ENCODE peak calls at places on chromosomes 11 and 22, in seven cellular contexts. One of them, this sample, is unnamed.

GRCh38 chr11:67276821-67277230 is 10.6 kb downstream of the GRK2 start:
- DNase-seq in mammary epithelial cell: no peak
- DNase-seq in DND-41: peak
- DNase-seq in PC-3: no peak
- DNase-seq in H1: no peak
- DNase-seq in neural progenitor cell: peak
- DNase-seq in HCT116: no peak
- DNase-seq in this sample: no peak

GRCh38 chr11:69394234-69394891 is 87.1 kb upstream of the LINC01488 start:
- DNase-seq in PC-3: no peak
- DNase-seq in DND-41: no peak
- DNase-seq in neural progenitor cell: no peak
- DNase-seq in HCT116: no peak
- DNase-seq in H1: no peak
- DNase-seq in mammary epithelial cell: no peak
- DNase-seq in this sample: no peak

GRCh38 chr11:85182437-85183109 is 444.6 kb downstream of the DLG2 start:
- DNase-seq in DND-41: no peak
- DNase-seq in mammary epithelial cell: peak
- DNase-seq in HCT116: peak
- DNase-seq in neural progenitor cell: peak
- DNase-seq in H1: no peak
- DNase-seq in PC-3: peak
- DNase-seq in this sample: peak

GRCh38 chr11:57095417-57095816 is 86.3 kb upstream of the LRRC55 start:
- DNase-seq in mammary epithelial cell: no peak
- DNase-seq in neural progenitor cell: no peak
- DNase-seq in H1: no peak
- DNase-seq in DND-41: no peak
- DNase-seq in PC-3: no peak
- DNase-seq in HCT116: no peak
- DNase-seq in this sample: no peak

GRCh38 chr11:12241401-12241800 is 131.0 kb downstream of the MICAL2 start:
- DNase-seq in neural progenitor cell: no peak
- DNase-seq in PC-3: no peak
- DNase-seq in DND-41: no peak
- DNase-seq in HCT116: no peak
- DNase-seq in H1: no peak
- DNase-seq in mammary epithelial cell: no peak
- DNase-seq in this sample: no peak

GRCh38 chr22:31943976-31944699 is at the start of gene YWHAH:
- DNase-seq in mammary epithelial cell: peak
- DNase-seq in DND-41: peak
- DNase-seq in HCT116: peak
- DNase-seq in PC-3: peak
- DNase-seq in H1: peak
- DNase-seq in neural progenitor cell: peak
- DNase-seq in this sample: no peak

GRCh38 chr22:48100685-48101417 is 1338.4 kb downstream of the TBC1D22A start:
- DNase-seq in H1: peak
- DNase-seq in DND-41: peak
- DNase-seq in mammary epithelial cell: no peak
- DNase-seq in HCT116: no peak
- DNase-seq in PC-3: no peak
- DNase-seq in neural progenitor cell: no peak
- DNase-seq in this sample: no peak

GRCh38 chr11:116230453-116230852 is 542.3 kb downstream of the BUD13 start:
- DNase-seq in neural progenitor cell: no peak
- DNase-seq in HCT116: no peak
- DNase-seq in PC-3: no peak
- DNase-seq in mammary epithelial cell: no peak
- DNase-seq in DND-41: no peak
- DNase-seq in H1: no peak
- DNase-seq in this sample: no peak

GRCh38 chr22:48743601-48744282 is 1083.9 kb downstream of the BRD1 start:
- DNase-seq in H1: peak
- DNase-seq in neural progenitor cell: no peak
- DNase-seq in HCT116: no peak
- DNase-seq in PC-3: no peak
- DNase-seq in mammary epithelial cell: no peak
- DNase-seq in DND-41: no peak
- DNase-seq in this sample: no peak

GRCh38 chr22:46563381-46564083 is 26.1 kb upstream of the CELSR1 start:
- DNase-seq in neural progenitor cell: peak
- DNase-seq in HCT116: peak
- DNase-seq in DND-41: peak
- DNase-seq in mammary epithelial cell: peak
- DNase-seq in H1: peak
- DNase-seq in PC-3: peak
- DNase-seq in this sample: no peak

GRCh38 chr11:47943721-47944554 is 36.4 kb upstream of the PTPRJ start:
- DNase-seq in mammary epithelial cell: no peak
- DNase-seq in neural progenitor cell: peak
- DNase-seq in PC-3: no peak
- DNase-seq in DND-41: no peak
- DNase-seq in H1: peak
- DNase-seq in HCT116: no peak
- DNase-seq in this sample: no peak

GRCh38 chr11:105960252-105961245 is 61.5 kb downstream of the MSANTD4 start:
- DNase-seq in mammary epithelial cell: no peak
- DNase-seq in H1: peak
- DNase-seq in HCT116: no peak
- DNase-seq in neural progenitor cell: peak
- DNase-seq in PC-3: no peak
- DNase-seq in DND-41: no peak
- DNase-seq in this sample: no peak

DNA sequence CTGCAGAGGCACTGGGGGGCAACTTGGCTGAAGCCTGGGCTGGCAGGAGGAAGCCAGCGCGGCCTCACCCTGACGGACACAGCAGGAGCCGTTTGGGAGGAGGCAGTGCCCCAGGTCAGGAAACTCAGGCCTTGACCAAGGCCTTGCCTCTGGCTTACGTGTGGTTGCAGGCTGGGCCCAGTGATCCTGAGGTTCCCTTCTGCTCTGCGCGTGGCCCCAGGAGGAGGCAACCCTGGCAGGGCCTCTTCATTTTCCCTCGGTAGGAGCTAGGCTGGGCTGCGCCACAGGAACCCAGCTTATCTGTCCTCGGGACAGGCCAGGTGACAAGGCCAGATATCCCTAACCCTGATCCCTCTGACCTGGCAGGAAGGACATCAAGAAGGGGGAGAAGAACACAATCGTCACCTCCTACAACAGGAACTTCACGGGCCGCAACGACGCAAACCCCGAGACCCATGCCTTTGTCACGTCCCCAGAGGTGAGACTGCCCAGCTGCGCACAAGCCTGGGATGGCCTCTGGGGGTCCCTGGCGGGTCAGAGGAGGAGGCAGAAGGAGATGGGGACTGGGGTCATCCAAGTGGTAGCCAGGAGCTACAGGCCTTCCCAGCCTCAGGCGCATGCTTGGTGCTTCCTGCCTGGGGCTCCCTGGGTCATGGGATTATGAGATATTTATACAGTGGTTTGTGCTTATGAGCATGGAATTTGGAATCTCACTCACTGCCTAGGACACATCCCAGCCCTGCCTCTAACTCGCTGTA is 20.6 kb downstream of the POLR3H start:
- DNase-seq in HCT116: no peak
- DNase-seq in H1: no peak
- DNase-seq in mammary epithelial cell: no peak
- DNase-seq in DND-41: no peak
- DNase-seq in PC-3: no peak
- DNase-seq in neural progenitor cell: no peak
- DNase-seq in this sample: no peak
- H3K9ac ChIP-seq in HCT116: no peak
- H3K9ac ChIP-seq in H1: no peak
- H3K9ac ChIP-seq in mammary epithelial cell: no peak
- H3K9ac ChIP-seq in DND-41: no peak
- H3K9ac ChIP-seq in PC-3: no peak
- H3K9ac ChIP-seq in neural progenitor cell: no peak
- H3K9ac ChIP-seq in this sample: no peak

DNA sequence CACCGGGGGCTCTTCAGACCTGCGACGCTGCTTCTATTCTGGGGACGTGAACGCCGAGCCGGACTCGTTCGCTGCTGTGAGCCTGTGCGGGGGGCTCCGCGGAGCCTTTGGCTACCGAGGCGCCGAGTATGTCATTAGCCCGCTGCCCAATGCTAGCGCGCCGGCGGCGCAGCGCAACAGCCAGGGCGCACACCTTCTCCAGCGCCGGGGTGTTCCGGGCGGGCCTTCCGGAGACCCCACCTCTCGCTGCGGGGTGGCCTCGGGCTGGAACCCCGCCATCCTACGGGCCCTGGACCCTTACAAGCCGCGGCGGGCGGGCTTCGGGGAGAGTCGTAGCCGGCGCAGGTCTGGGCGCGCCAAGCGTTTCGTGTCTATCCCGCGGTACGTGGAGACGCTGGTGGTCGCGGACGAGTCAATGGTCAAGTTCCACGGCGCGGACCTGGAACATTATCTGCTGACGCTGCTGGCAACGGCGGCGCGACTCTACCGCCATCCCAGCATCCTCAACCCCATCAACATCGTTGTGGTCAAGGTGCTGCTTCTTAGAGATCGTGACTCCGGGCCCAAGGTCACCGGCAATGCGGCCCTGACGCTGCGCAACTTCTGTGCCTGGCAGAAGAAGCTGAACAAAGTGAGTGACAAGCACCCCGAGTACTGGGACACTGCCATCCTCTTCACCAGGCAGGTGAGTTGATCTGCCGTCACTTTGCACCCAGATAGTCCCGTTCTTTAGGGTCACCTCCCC is 973 bp downstream of the ADAMTS15 start:
- DNase-seq in neural progenitor cell: peak
- DNase-seq in DND-41: no peak
- DNase-seq in HCT116: no peak
- DNase-seq in PC-3: no peak
- DNase-seq in mammary epithelial cell: no peak
- DNase-seq in H1: peak
- DNase-seq in this sample: no peak
- TF ChIP-seq EZH2 in neural progenitor cell: peak
- TF ChIP-seq EZH2 in DND-41: no peak
- TF ChIP-seq EZH2 in HCT116: no peak
- TF ChIP-seq EZH2 in PC-3: no peak
- TF ChIP-seq EZH2 in mammary epithelial cell: no peak
- TF ChIP-seq EZH2 in H1: peak
- TF ChIP-seq EZH2 in this sample: peak

GRCh38 chr22:21033895-21034294 is 1.5 kb upstream of the SLC7A4 start:
- DNase-seq in H1: no peak
- DNase-seq in HCT116: no peak
- DNase-seq in PC-3: no peak
- DNase-seq in mammary epithelial cell: no peak
- DNase-seq in DND-41: no peak
- DNase-seq in neural progenitor cell: no peak
- DNase-seq in this sample: no peak

GRCh38 chr22:21031545-21032036 is 770 bp downstream of the SLC7A4 start:
- DNase-seq in DND-41: no peak
- DNase-seq in mammary epithelial cell: no peak
- DNase-seq in PC-3: no peak
- DNase-seq in neural progenitor cell: no peak
- DNase-seq in H1: no peak
- DNase-seq in HCT116: no peak
- DNase-seq in this sample: no peak

GRCh38 chr22:21032843-21033688 is 705 bp upstream of the SLC7A4 start:
- DNase-seq in PC-3: no peak
- DNase-seq in DND-41: no peak
- DNase-seq in neural progenitor cell: peak
- DNase-seq in HCT116: no peak
- DNase-seq in mammary epithelial cell: no peak
- DNase-seq in H1: no peak
- DNase-seq in this sample: no peak

GRCh38 chr22:21030621-21031544 is 1.5 kb downstream of the SLC7A4 start:
- DNase-seq in neural progenitor cell: no peak
- DNase-seq in H1: no peak
- DNase-seq in DND-41: no peak
- DNase-seq in HCT116: no peak
- DNase-seq in PC-3: no peak
- DNase-seq in mammary epithelial cell: no peak
- DNase-seq in this sample: no peak

GRCh38 chr22:21032037-21032842 is at the start of gene SLC7A4:
- DNase-seq in neural progenitor cell: peak
- DNase-seq in PC-3: no peak
- DNase-seq in DND-41: no peak
- DNase-seq in HCT116: no peak
- DNase-seq in mammary epithelial cell: no peak
- DNase-seq in H1: peak
- DNase-seq in this sample: no peak
- H3K4me3 ChIP-seq in neural progenitor cell: peak
- H3K4me3 ChIP-seq in PC-3: no peak
- H3K4me3 ChIP-seq in DND-41: no peak
- H3K4me3 ChIP-seq in HCT116: no peak
- H3K4me3 ChIP-seq in mammary epithelial cell: peak
- H3K4me3 ChIP-seq in H1: peak
- H3K4me3 ChIP-seq in this sample: no peak

GRCh38 chr11:73652046-73652730 is 5.8 kb downstream of the PLEKHB1 start:
- DNase-seq in HCT116: peak
- DNase-seq in neural progenitor cell: peak
- DNase-seq in DND-41: no peak
- DNase-seq in H1: peak
- DNase-seq in PC-3: peak
- DNase-seq in mammary epithelial cell: peak
- DNase-seq in this sample: no peak
- H3K9ac ChIP-seq in HCT116: no peak
- H3K9ac ChIP-seq in neural progenitor cell: no peak
- H3K9ac ChIP-seq in DND-41: no peak
- H3K9ac ChIP-seq in H1: no peak
- H3K9ac ChIP-seq in PC-3: no peak
- H3K9ac ChIP-seq in mammary epithelial cell: no peak
- H3K9ac ChIP-seq in this sample: no peak

GRCh38 chr11:111540114-111540920 is at the start of gene LAYN:
- DNase-seq in HCT116: no peak
- DNase-seq in PC-3: no peak
- DNase-seq in neural progenitor cell: peak
- DNase-seq in H1: peak
- DNase-seq in DND-41: no peak
- DNase-seq in mammary epithelial cell: no peak
- DNase-seq in this sample: no peak
- TF ChIP-seq EZH2 in HCT116: no peak
- TF ChIP-seq EZH2 in PC-3: no peak
- TF ChIP-seq EZH2 in neural progenitor cell: peak
- TF ChIP-seq EZH2 in H1: peak
- TF ChIP-seq EZH2 in DND-41: no peak
- TF ChIP-seq EZH2 in mammary epithelial cell: no peak
- TF ChIP-seq EZH2 in this sample: no peak

GRCh38 chr22:28798810-28799124 is 1.6 kb downstream of the XBP1 start:
- DNase-seq in H1: no peak
- DNase-seq in PC-3: no peak
- DNase-seq in mammary epithelial cell: no peak
- DNase-seq in HCT116: no peak
- DNase-seq in DND-41: no peak
- DNase-seq in neural progenitor cell: no peak
- DNase-seq in this sample: no peak

GRCh38 chr22:28799125-28799833 is 1.1 kb downstream of the XBP1 start:
- DNase-seq in DND-41: peak
- DNase-seq in H1: no peak
- DNase-seq in neural progenitor cell: peak
- DNase-seq in PC-3: peak
- DNase-seq in HCT116: peak
- DNase-seq in mammary epithelial cell: peak
- DNase-seq in this sample: no peak

GRCh38 chr22:28793976-28794584 is 6.3 kb downstream of the XBP1 start:
- DNase-seq in mammary epithelial cell: no peak
- DNase-seq in H1: no peak
- DNase-seq in neural progenitor cell: no peak
- DNase-seq in HCT116: no peak
- DNase-seq in PC-3: no peak
- DNase-seq in DND-41: no peak
- DNase-seq in this sample: no peak

GRCh38 chr22:28795071-28795693 is 5.2 kb downstream of the XBP1 start:
- DNase-seq in neural progenitor cell: no peak
- DNase-seq in DND-41: peak
- DNase-seq in mammary epithelial cell: no peak
- DNase-seq in HCT116: no peak
- DNase-seq in PC-3: no peak
- DNase-seq in H1: no peak
- DNase-seq in this sample: no peak

GRCh38 chr22:28795932-28796856 is 4.2 kb downstream of the XBP1 start:
- DNase-seq in DND-41: peak
- DNase-seq in HCT116: no peak
- DNase-seq in H1: no peak
- DNase-seq in PC-3: no peak
- DNase-seq in neural progenitor cell: no peak
- DNase-seq in mammary epithelial cell: no peak
- DNase-seq in this sample: no peak
- H3K4me3 ChIP-seq in DND-41: peak
- H3K4me3 ChIP-seq in HCT116: no peak
- H3K4me3 ChIP-seq in H1: no peak
- H3K4me3 ChIP-seq in PC-3: no peak
- H3K4me3 ChIP-seq in neural progenitor cell: no peak
- H3K4me3 ChIP-seq in mammary epithelial cell: no peak
- H3K4me3 ChIP-seq in this sample: no peak